ENCODE peak calls at places on chromosomes 16 and 17, in nine cellular contexts. R is activated CD4-positive, CD25-positive, alpha-beta regulatory T cell; I is fibroblast of pulmonary artery; D is head of caudate nucleus; P is ACHN; E is AG09319; B is HTR-8/SVneo; Z is DMS 273 treated with DMSO at 0.1 percent for 48 hours; A is amniotic stem cell. Q is an unnamed sample.

GRCh38 chr16:3665508-3665907 is 11.0 kb downstream of the DNASE1 start:
- DNase-seq in I (no peak), D (peak), R (no peak), Z (no peak), E (no peak), B (no peak), A (no peak), P (no peak), Q (no peak)

GRCh38 chr17:55726440-55726839 is 3.8 kb upstream of the TMEM100 start:
- DNase-seq in Z (peak), A (peak), R (no peak), I (peak), D (no peak), P (peak), E (peak), B (no peak), Q (peak)

GRCh38 chr16:10153993-10154788 is 28.0 kb downstream of the GRIN2A start:
- DNase-seq in D (no peak), B (no peak), E (no peak), R (no peak), I (no peak), P (no peak), A (no peak), Z (no peak), Q (no peak)

GRCh38 chr17:5405400-5405799 is 14.1 kb downstream of the NUP88 start:
- DNase-seq in P (no peak), Z (no peak), R (no peak), I (no peak), E (no peak), D (no peak), A (no peak), B (no peak), Q (no peak)

GRCh38 chr17:14121952-14122351 is 52.6 kb downstream of the COX10 start:
- DNase-seq in P (no peak), I (no peak), Z (no peak), E (no peak), R (no peak), A (no peak), D (no peak), B (no peak), Q (no peak)

GRCh38 chr17:36505171-36505570 is 18.7 kb downstream of the ZNHIT3 start:
- DNase-seq in B (no peak), D (no peak), Z (no peak), P (no peak), I (no peak), A (no peak), E (no peak), R (no peak), Q (no peak)

GRCh38 chr17:16915752-16916556 is 56.0 kb downstream of the TNFRSF13B start:
- DNase-seq in B (peak), R (no peak), D (peak), Z (no peak), E (no peak), P (peak), I (peak), A (no peak), Q (peak)

GRCh38 chr17:72591500-72592241 is 470.9 kb downstream of the SOX9 start:
- DNase-seq in E (no peak), B (no peak), P (peak), D (peak), I (peak), A (no peak), Z (no peak), R (no peak), Q (no peak)

GRCh38 chr16:57618306-57619132 is 9.9 kb upstream of the ADGRG1 start:
- DNase-seq in D (no peak), R (no peak), Z (no peak), P (no peak), I (no peak), B (no peak), E (no peak), A (no peak), Q (no peak)

GRCh38 chr17:78378225-78379133 is at the start of gene PGS1:
- DNase-seq in I (peak), E (no peak), Z (no peak), B (no peak), A (peak), P (peak), R (peak), D (peak), Q (peak)

GRCh38 chr16:19706846-19707245 is 11.2 kb downstream of the KNOP1 start:
- DNase-seq in A (no peak), I (no peak), B (no peak), E (no peak), P (no peak), D (no peak), R (no peak), Z (no peak), Q (no peak)

GRCh38 chr17:28467456-28468025 is 5.9 kb upstream of the SLC13A2 start:
- DNase-seq in R (no peak), I (peak), Z (no peak), B (no peak), P (no peak), A (no peak), D (no peak), E (peak), Q (no peak)

GRCh38 chr17:73620414-73620813 is 23.8 kb downstream of the SDK2 start:
- DNase-seq in Z (no peak), P (no peak), B (no peak), A (no peak), E (no peak), D (no peak), I (no peak), R (no peak), Q (no peak)

GRCh38 chr17:17463821-17464220 is 13.0 kb upstream of the MED9 start:
- DNase-seq in D (peak), Z (no peak), A (no peak), P (no peak), R (no peak), E (no peak), I (no peak), B (no peak), Q (no peak)

GRCh38 chr16:85453179-85453678 is 159.9 kb upstream of the GSE1 start:
- DNase-seq in D (no peak), Z (no peak), R (no peak), P (no peak), E (no peak), B (no peak), I (no peak), A (no peak), Q (no peak)

GRCh38 chr17:60415146-60415545 is 7.1 kb upstream of the CHCT1 start:
- DNase-seq in B (no peak), R (no peak), Z (no peak), I (no peak), D (no peak), P (no peak), A (no peak), E (no peak), Q (no peak)

GRCh38 chr16:85525464-85526117 is 87.5 kb upstream of the GSE1 start:
- DNase-seq in I (no peak), E (no peak), B (no peak), R (no peak), A (no peak), D (no peak), P (no peak), Z (no peak), Q (no peak)

GRCh38 chr17:19023209-19023999 is 18.8 kb upstream of the FAM83G start:
- DNase-seq in D (no peak), A (no peak), E (no peak), R (no peak), P (no peak), I (no peak), Z (no peak), B (no peak), Q (no peak)

GRCh38 chr16:52786105-52786504 is 239.2 kb upstream of the TOX3 start:
- DNase-seq in E (no peak), A (no peak), B (no peak), I (no peak), D (no peak), R (no peak), Z (no peak), P (no peak), Q (no peak)

GRCh38 chr17:2179615-2180295 is 123.8 kb downstream of the SMG6 start:
- DNase-seq in D (peak), A (no peak), R (no peak), Z (peak), B (peak), I (peak), P (no peak), E (peak), Q (peak)

GRCh38 chr16:9042943-9043680 is 48.3 kb upstream of the HAPSTR1 start:
- DNase-seq in A (peak), Z (no peak), D (peak), P (no peak), I (peak), B (no peak), R (no peak), E (no peak), Q (peak)

GRCh38 chr16:85350973-85351372 is 238.7 kb upstream of the CIBAR2 start:
- DNase-seq in P (peak), D (peak), E (peak), R (no peak), I (peak), A (peak), B (peak), Z (peak), Q (peak)

GRCh38 chr17:40311575-40311974 is 2.6 kb downstream of the RARA start:
- DNase-seq in A (no peak), D (no peak), P (peak), R (no peak), E (no peak), I (no peak), B (no peak), Z (peak), Q (no peak)

GRCh38 chr17:48575673-48576478 is 2.3 kb downstream of the HOXB4 start:
- DNase-seq in Z (no peak), E (no peak), P (no peak), I (no peak), B (no peak), R (no peak), D (no peak), A (no peak), Q (no peak)

GRCh38 chr17:46770439-46770817 is 48.1 kb downstream of the WNT3 start:
- DNase-seq in A (no peak), P (no peak), Z (no peak), I (no peak), D (peak), B (no peak), R (no peak), E (no peak), Q (no peak)

GRCh38 chr16:53511403-53512280 is 8.6 kb upstream of the AKTIP start:
- DNase-seq in P (no peak), E (no peak), R (no peak), Z (no peak), B (no peak), A (no peak), D (no peak), I (no peak), Q (no peak)

GRCh38 chr17:79802736-79803420 is 6.0 kb upstream of the CBX8 start:
- DNase-seq in D (no peak), E (no peak), A (no peak), Z (no peak), B (no peak), I (no peak), R (no peak), P (no peak), Q (no peak)

GRCh38 chr16:49598386-49599170 is 225.0 kb downstream of the C16orf78 start:
- DNase-seq in R (no peak), B (no peak), D (no peak), E (no peak), A (no peak), I (no peak), Z (no peak), P (no peak), Q (no peak)

GRCh38 chr17:41382396-41382795 is 290 bp upstream of the KRT34 start:
- DNase-seq in Z (no peak), B (no peak), P (no peak), D (no peak), R (no peak), I (no peak), A (peak), E (no peak), Q (peak)

GRCh38 chr17:7590743-7591142 is 849 bp upstream of the SOX15 start:
- DNase-seq in P (peak), R (no peak), Z (no peak), I (peak), D (no peak), E (no peak), B (no peak), A (peak), Q (peak)

GRCh38 chr16:57485091-57485915 is 990 bp downstream of the DOK4 start:
- DNase-seq in A (no peak), R (no peak), E (no peak), I (no peak), Z (no peak), B (no peak), D (no peak), P (no peak), Q (no peak)

GRCh38 chr16:52052818-52053217 is 494.1 kb downstream of the TOX3 start:
- DNase-seq in A (no peak), E (no peak), Z (no peak), I (no peak), R (no peak), D (no peak), B (no peak), P (no peak), Q (no peak)

GRCh38 chr17:3935140-3935542 is 18.9 kb upstream of the P2RX1 start:
- DNase-seq in P (peak), I (peak), B (peak), D (peak), A (no peak), Z (peak), E (no peak), R (no peak), Q (peak)

GRCh38 chr17:13031718-13032350 is 14.0 kb upstream of the ELAC2 start:
- DNase-seq in Z (no peak), R (peak), D (peak), P (peak), B (peak), E (no peak), I (peak), A (no peak), Q (peak)

GRCh38 chr17:55632893-55633292 is 89.8 kb downstream of the TMEM100 start:
- DNase-seq in I (peak), A (no peak), E (no peak), D (no peak), B (no peak), R (no peak), Z (peak), P (no peak), Q (no peak)

GRCh38 chr16:55501549-55502322 is 7.1 kb upstream of the LPCAT2 start:
- DNase-seq in B (no peak), P (peak), E (no peak), D (no peak), A (no peak), R (no peak), Z (no peak), I (no peak), Q (no peak)

GRCh38 chr16:86602521-86602920 is 24.2 kb downstream of the FOXL1 start:
- DNase-seq in Z (no peak), E (no peak), R (no peak), A (no peak), B (no peak), I (no peak), P (no peak), D (no peak), Q (no peak)

GRCh38 chr16:21684199-21684598 is 20.4 kb downstream of the OTOA start:
- DNase-seq in P (peak), I (peak), D (no peak), A (no peak), E (no peak), Z (no peak), R (no peak), B (no peak), Q (no peak)

GRCh38 chr17:77924757-77925336 is 33.7 kb upstream of the TNRC6C start:
- DNase-seq in Z (no peak), I (peak), D (peak), P (no peak), B (no peak), E (no peak), A (no peak), R (no peak), Q (peak)

GRCh38 chr17:50918933-50919296 is 52.8 kb upstream of the TOB1 start:
- DNase-seq in Z (no peak), B (no peak), R (no peak), P (no peak), E (no peak), I (no peak), A (no peak), D (peak), Q (no peak)